ENCODE peak calls at places on chromosomes 16 and 17, in seven cellular contexts. M, T, D, V, P, L and O are unnamed samples.

GRCh38 chr16:23074423-23074822 is 74.8 kb downstream of the USP31 start:
- DNase-seq in M (peak; percentile 35), T (no peak), D (no peak), V (no peak), P (no peak), L (no peak), O (no peak)

GRCh38 chr16:19705843-19706242 is 12.2 kb downstream of the KNOP1 start:
- DNase-seq in M (no peak), T (no peak), D (no peak), V (no peak), P (no peak), L (no peak), O (no peak)

GRCh38 chr17:74953129-74953687 is 17.5 kb downstream of the OTOP3 start:
- DNase-seq in M (no peak), T (no peak), D (no peak), V (no peak), P (no peak), L (no peak), O (no peak)

GRCh38 chr16:31273676-31274075 is 13.9 kb downstream of the ITGAM start:
- DNase-seq in M (no peak), T (no peak), D (no peak), V (no peak), P (no peak), L (no peak), O (no peak)

GRCh38 chr16:65012357-65012756 is 109.5 kb downstream of the CDH11 start:
- DNase-seq in M (no peak), T (no peak), D (no peak), V (no peak), P (no peak), L (no peak), O (no peak)

GRCh38 chr16:24178496-24178895 is 77.6 kb upstream of the CACNG3 start:
- DNase-seq in M (no peak), T (no peak), D (peak; percentile 44), V (peak; percentile 19), P (no peak), L (no peak), O (no peak)

GRCh38 chr17:77240976-77241375 is 100.2 kb downstream of the SEC14L1 start:
- DNase-seq in M (no peak), T (no peak), D (no peak), V (no peak), P (no peak), L (no peak), O (no peak)

GRCh38 chr17:67244621-67245072 is 349 bp downstream of the HELZ start:
- DNase-seq in M (peak; percentile 18), T (no peak), D (no peak), V (no peak), P (no peak), L (no peak), O (peak; percentile 19)

GRCh38 chr16:89275837-89276720 is 58.6 kb downstream of the ZNF778 start:
- DNase-seq in M (no peak), T (no peak), D (no peak), V (no peak), P (no peak), L (no peak), O (no peak)

GRCh38 chr16:86037999-86038922 is 139.3 kb downstream of the IRF8 start:
- DNase-seq in M (no peak), T (no peak), D (no peak), V (no peak), P (peak; percentile 35), L (no peak), O (no peak)

GRCh38 chr17:68446626-68447041 is 10.7 kb downstream of the WIPI1 start:
- DNase-seq in M (no peak), T (no peak), D (peak; percentile 33), V (no peak), P (no peak), L (no peak), O (no peak)

GRCh38 chr16:71258371-71258770 is 27.8 kb upstream of the HYDIN start:
- DNase-seq in M (no peak), T (no peak), D (no peak), V (no peak), P (no peak), L (no peak), O (no peak)

GRCh38 chr17:1197781-1198490 is 18.2 kb upstream of the ABR start:
- DNase-seq in M (peak; percentile 75), T (peak; percentile 69), D (peak; percentile 85), V (no peak), P (no peak), L (no peak), O (peak; percentile 44)

GRCh38 chr17:7132511-7133094 is 18.0 kb upstream of the ASGR2 start:
- DNase-seq in M (no peak), T (peak; percentile 58), D (no peak), V (peak; percentile 93), P (no peak), L (no peak), O (no peak)

GRCh38 chr17:79288950-79289349 is 214.3 kb downstream of the ENGASE start:
- DNase-seq in M (no peak), T (no peak), D (no peak), V (no peak), P (no peak), L (no peak), O (no peak)

GRCh38 chr17:78147315-78147998 is 1.3 kb downstream of the C17orf99 start:
- DNase-seq in M (no peak), T (no peak), D (no peak), V (no peak), P (no peak), L (no peak), O (no peak)

GRCh38 chr16:89696598-89697128 is 4.8 kb downstream of the SPATA2L start:
- DNase-seq in M (no peak), T (no peak), D (no peak), V (no peak), P (no peak), L (no peak), O (no peak)

GRCh38 chr16:78045865-78046581 is 23.7 kb downstream of the CLEC3A start:
- DNase-seq in M (peak; percentile 60), T (peak; percentile 55), D (peak; percentile 33), V (peak; percentile 78), P (no peak), L (peak; percentile 17), O (peak; percentile 45)

GRCh38 chr17:15076991-15077663 is 188.0 kb downstream of the PMP22 start:
- DNase-seq in M (no peak), T (no peak), D (no peak), V (no peak), P (no peak), L (no peak), O (no peak)

GRCh38 chr16:66402591-66403230 is 24.4 kb upstream of the BEAN1 start:
- DNase-seq in M (no peak), T (no peak), D (no peak), V (no peak), P (no peak), L (no peak), O (no peak)

GRCh38 chr17:50533720-50534148 is 1.2 kb downstream of the EPN3 start:
- DNase-seq in M (peak; percentile 79), T (no peak), D (no peak), V (no peak), P (peak; percentile 26), L (peak; percentile 51), O (peak; percentile 75)

GRCh38 chr17:2030779-2031163 is 818 bp downstream of the DPH1 start:
- DNase-seq in M (no peak), T (peak; percentile 68), D (no peak), V (peak; percentile 93), P (no peak), L (no peak), O (peak; percentile 26)

GRCh38 chr17:62705116-62705515 is 77.6 kb downstream of the MRC2 start:
- DNase-seq in M (no peak), T (no peak), D (no peak), V (peak; percentile 76), P (no peak), L (no peak), O (no peak)

GRCh38 chr17:1365445-1366039 is 34.5 kb downstream of the YWHAE start:
- DNase-seq in M (no peak), T (peak; percentile 35), D (peak; percentile 69), V (peak; percentile 85), P (peak; percentile 1), L (peak; percentile 56), O (peak; percentile 46)

GRCh38 chr17:72788950-72789585 is 303.4 kb downstream of the SLC39A11 start:
- DNase-seq in M (no peak), T (no peak), D (no peak), V (no peak), P (peak; percentile 88), L (peak; percentile 17), O (no peak)

GRCh38 chr17:7258731-7259554 is 3.3 kb downstream of the CLDN7 start:
- DNase-seq in M (no peak), T (no peak), D (no peak), V (no peak), P (no peak), L (no peak), O (no peak)

GRCh38 chr16:73154063-73154870 is 106.3 kb upstream of the ZFHX3 start:
- DNase-seq in M (peak; percentile 48), T (no peak), D (no peak), V (peak; percentile 43), P (no peak), L (no peak), O (peak; percentile 21)

GRCh38 chr17:17170346-17170976 is 35.7 kb downstream of the PLD6 start:
- DNase-seq in M (no peak), T (no peak), D (no peak), V (no peak), P (no peak), L (no peak), O (no peak)

GRCh38 chr17:76524598-76525512 is 12.7 kb downstream of the CYGB start:
- DNase-seq in M (peak; percentile 81), T (no peak), D (no peak), V (no peak), P (no peak), L (no peak), O (no peak)

GRCh38 chr16:50550035-50550434 is 1.8 kb downstream of the NKD1 start:
- DNase-seq in M (no peak), T (no peak), D (no peak), V (no peak), P (no peak), L (no peak), O (peak; percentile 37)

GRCh38 chr17:49358638-49359247 is 3.3 kb downstream of the ZNF652 start:
- DNase-seq in M (no peak), T (peak; percentile 28), D (no peak), V (no peak), P (no peak), L (no peak), O (no peak)

GRCh38 chr16:50709061-50709695 is 15.8 kb downstream of the NOD2 start:
- DNase-seq in M (no peak), T (no peak), D (no peak), V (peak; percentile 21), P (no peak), L (no peak), O (no peak)

GRCh38 chr17:83064021-83064731 is 15.2 kb upstream of the METRNL start:
- DNase-seq in M (no peak), T (no peak), D (no peak), V (no peak), P (no peak), L (no peak), O (peak; percentile 10)

GRCh38 chr17:2337152-2337810 is at the start of gene SGSM2:
- DNase-seq in M (peak; percentile 72), T (peak; percentile 79), D (peak; percentile 89), V (peak; percentile 77), P (no peak), L (peak; percentile 49), O (peak; percentile 45)